ENCODE peak calls at places on chromosomes 13 and 19, in eight cellular contexts. D is suprapubic skin, N is endothelial cell, R is GM13976, P is lung, J is lower leg skin, E is coronary artery, L is cardiac muscle cell. Y is an unnamed sample.

GRCh38 chr19:6753178-6754031 is 13.8 kb downstream of the SH2D3A start:
- DNase-seq in J (peak), L (peak), R (peak), E (peak), D (peak), P (peak), N (peak), Y (peak)

GRCh38 chr19:54430306-54431254 is 15.3 kb downstream of the TTYH1 start:
- DNase-seq in P (no peak), L (peak), R (peak), J (no peak), D (peak), E (no peak), N (peak), Y (peak)

GRCh38 chr13:30552567-30552966 is 65.2 kb upstream of the USPL1 start:
- DNase-seq in P (no peak), D (no peak), R (no peak), L (no peak), N (no peak), J (no peak), E (no peak), Y (no peak)

GRCh38 chr13:95865080-95865597 is 188.1 kb downstream of the UGGT2 start:
- DNase-seq in R (no peak), E (no peak), P (no peak), N (no peak), D (no peak), J (no peak), L (no peak), Y (no peak)

GRCh38 chr19:54338521-54338920 is 441 bp downstream of the LILRA4 start:
- DNase-seq in D (no peak), R (no peak), J (no peak), P (no peak), L (no peak), N (no peak), E (peak), Y (no peak)

GRCh38 chr13:21071015-21071414 is 9.6 kb upstream of the LATS2 start:
- DNase-seq in L (no peak), J (no peak), D (no peak), E (no peak), P (no peak), R (no peak), N (no peak), Y (no peak)

GRCh38 chr13:66513728-66514127 is 716.4 kb downstream of the PCDH9 start:
- DNase-seq in L (no peak), D (no peak), P (no peak), J (no peak), R (no peak), E (no peak), N (no peak), Y (no peak)

GRCh38 chr13:102597029-102598015 is 536 bp downstream of the TPP2 start:
- DNase-seq in E (no peak), D (peak), J (peak), R (peak), P (no peak), N (peak), L (peak), Y (peak)

GRCh38 chr13:51453959-51454703 is 1.3 kb upstream of the INTS6 start:
- DNase-seq in L (peak), N (peak), D (no peak), J (peak), P (no peak), R (peak), E (peak), Y (peak)

GRCh38 chr13:63540042-63540441 is 2124.4 kb upstream of the PCDH20 start:
- DNase-seq in E (no peak), P (no peak), R (no peak), N (no peak), L (no peak), J (no peak), D (no peak), Y (no peak)

GRCh38 chr13:50161052-50161451 is 145.8 kb downstream of the KCNRG start:
- DNase-seq in E (no peak), D (no peak), P (no peak), R (no peak), J (no peak), N (no peak), L (no peak), Y (no peak)

GRCh38 chr13:42959615-42960014 is 32.4 kb downstream of the EPSTI1 start:
- DNase-seq in D (no peak), E (no peak), R (no peak), L (no peak), P (no peak), N (no peak), J (no peak), Y (no peak)

GRCh38 chr13:46961719-46962118 is 64.9 kb upstream of the HTR2A start:
- DNase-seq in D (no peak), L (no peak), J (no peak), P (no peak), E (no peak), R (peak), N (no peak), Y (peak)

GRCh38 chr19:13029893-13030292 is 34.6 kb downstream of the NFIX start:
- DNase-seq in J (no peak), E (no peak), D (no peak), P (no peak), N (peak), R (no peak), L (no peak), Y (no peak)

GRCh38 chr13:49444517-49445395 is 682 bp downstream of the SETDB2 start:
- DNase-seq in E (no peak), L (peak), R (peak), D (no peak), P (no peak), N (no peak), J (peak), Y (peak)

GRCh38 chr13:29591310-29591709 is 4.2 kb downstream of the SLC7A1 start:
- DNase-seq in D (no peak), R (no peak), P (no peak), E (no peak), L (no peak), N (no peak), J (no peak), Y (no peak)

GRCh38 chr19:50167314-50167721 is 4.2 kb upstream of the IZUMO2 start:
- DNase-seq in L (no peak), P (no peak), D (no peak), J (no peak), E (no peak), N (no peak), R (no peak), Y (no peak)

GRCh38 chr13:72458701-72459100 is 268.7 kb downstream of the MZT1 start:
- DNase-seq in D (no peak), P (no peak), L (peak), N (no peak), E (no peak), R (no peak), J (no peak), Y (no peak)

GRCh38 chr13:100751826-100752225 is 77.2 kb upstream of the TMTC4 start:
- DNase-seq in N (no peak), R (no peak), L (no peak), D (no peak), J (no peak), P (no peak), E (no peak), Y (no peak)

GRCh38 chr19:44955500-44956439 is 590 bp downstream of the CLPTM1 start:
- DNase-seq in D (no peak), L (peak), N (no peak), R (no peak), E (no peak), P (no peak), J (no peak), Y (no peak)

GRCh38 chr19:50300814-50301606 is 28.2 kb downstream of the KCNC3 start:
- DNase-seq in P (no peak), D (no peak), L (no peak), R (no peak), E (no peak), J (no peak), N (no peak), Y (no peak)

GRCh38 chr19:17200408-17201079 is 14.6 kb upstream of the USE1 start:
- DNase-seq in R (no peak), J (no peak), N (no peak), D (no peak), P (no peak), L (no peak), E (no peak), Y (no peak)

GRCh38 chr19:52066258-52066866 is 17.7 kb upstream of the ZNF432 start:
- DNase-seq in E (no peak), R (no peak), N (no peak), L (no peak), P (no peak), D (no peak), J (no peak), Y (no peak)

GRCh38 chr19:52988506-52988905 is 25.2 kb upstream of the ERVV-1 start:
- DNase-seq in J (no peak), L (no peak), P (no peak), N (no peak), D (no peak), E (no peak), R (no peak), Y (no peak)

GRCh38 chr19:8512115-8512967 is 1.6 kb downstream of the ZNF414 start:
- DNase-seq in L (no peak), D (no peak), J (no peak), R (peak), P (no peak), E (no peak), N (no peak), Y (no peak)

GRCh38 chr13:32428581-32429072 is 697 bp upstream of the N4BP2L1 start:
- DNase-seq in N (no peak), R (no peak), D (no peak), L (no peak), J (no peak), E (no peak), P (no peak), Y (no peak)

GRCh38 chr19:56333506-56333905 is 18.9 kb upstream of the ZSCAN5A start:
- DNase-seq in N (peak), P (no peak), L (peak), R (peak), J (no peak), D (no peak), E (no peak), Y (peak)
- TF ChIP-seq CTCF in N (peak), P (peak), L (peak), R (peak), J (no peak), D (peak), E (no peak), Y (peak)

GRCh38 chr19:19661675-19662251 is 1.7 kb downstream of the ATP13A1 start:
- DNase-seq in E (no peak), R (peak), D (peak), J (peak), P (no peak), L (no peak), N (no peak), Y (peak)

GRCh38 chr19:19662344-19662743 is 1.1 kb downstream of the ATP13A1 start:
- DNase-seq in P (no peak), L (no peak), R (no peak), D (no peak), N (no peak), E (peak), J (no peak), Y (no peak)

GRCh38 chr19:19661141-19661674 is 2.3 kb downstream of the ATP13A1 start:
- DNase-seq in P (no peak), D (no peak), J (no peak), E (no peak), R (no peak), N (no peak), L (no peak), Y (no peak)

GRCh38 chr19:19662866-19663291 is 597 bp downstream of the ATP13A1 start:
- DNase-seq in R (no peak), D (no peak), L (no peak), N (peak), E (no peak), J (no peak), P (peak), Y (peak)

GRCh38 chr19:19663292-19664120 is at the start of gene ATP13A1:
- DNase-seq in D (peak), R (peak), L (peak), N (peak), J (peak), P (peak), E (peak), Y (peak)
- TF ChIP-seq CTCF in D (peak), R (no peak), L (no peak), N (no peak), J (no peak), P (no peak), E (no peak), Y (no peak)

GRCh38 chr19:23872282-23872919 is 42.3 kb upstream of the ZNF726 start:
- DNase-seq in P (no peak), D (no peak), R (no peak), L (no peak), J (no peak), E (no peak), N (no peak), Y (no peak)

GRCh38 chr19:23868630-23869029 is 46.1 kb upstream of the ZNF726 start:
- DNase-seq in R (no peak), L (no peak), P (no peak), D (no peak), E (no peak), J (no peak), N (no peak), Y (no peak)

GRCh38 chr19:23867895-23868294 is 46.8 kb upstream of the ZNF726 start:
- DNase-seq in P (no peak), E (no peak), D (no peak), L (no peak), J (no peak), N (no peak), R (no peak), Y (no peak)
- TF ChIP-seq CTCF in P (no peak), E (no peak), D (no peak), L (no peak), J (no peak), N (no peak), R (no peak), Y (no peak)

DNA sequence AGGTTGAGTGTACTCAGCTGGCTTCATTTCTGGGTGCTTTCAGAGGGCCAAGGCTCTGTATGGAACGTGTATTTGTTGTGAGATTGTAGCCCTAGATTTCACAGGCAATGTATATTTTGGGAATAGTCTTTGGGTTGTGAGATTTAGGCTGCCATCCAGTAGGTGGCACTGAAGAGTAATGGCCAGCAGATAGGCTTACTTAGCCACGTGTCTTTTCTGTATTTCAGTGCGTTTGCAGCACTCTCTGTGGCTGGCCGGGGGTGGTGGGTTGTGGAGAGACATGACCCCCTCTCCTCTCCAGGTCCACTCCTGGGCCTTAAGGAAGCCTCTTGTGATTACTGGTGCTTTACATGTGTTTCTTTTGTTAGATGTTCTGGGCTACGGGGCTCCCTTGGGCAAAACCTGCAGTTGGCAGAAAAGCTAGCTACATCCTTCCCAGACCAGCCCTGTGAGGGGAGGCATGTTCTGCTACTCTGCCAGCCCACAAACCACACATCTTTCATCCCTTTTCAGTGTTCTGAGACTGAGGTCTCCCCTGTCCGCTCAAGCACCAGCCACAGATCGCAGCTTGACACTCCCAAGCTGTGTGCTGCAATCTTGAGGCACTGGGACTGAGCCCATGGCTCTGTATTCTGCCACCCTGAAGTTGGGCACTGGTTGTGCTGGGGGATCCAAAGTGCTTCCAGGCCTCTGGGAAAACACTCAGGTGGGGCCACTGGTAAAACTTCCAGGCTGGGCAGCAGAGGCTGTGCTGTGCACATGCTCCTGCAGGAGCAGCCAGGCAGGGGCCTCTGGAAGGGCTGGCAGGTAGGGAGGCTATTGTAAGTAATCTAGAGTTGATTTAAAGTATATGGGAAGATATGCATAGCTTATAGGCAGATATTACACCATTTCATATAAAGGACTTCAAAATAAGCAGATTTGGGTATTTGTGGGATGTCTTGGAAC is 1096.8 kb upstream of the PCDH20 start:
- DNase-seq in L (peak), P (no peak), J (no peak), N (peak), E (no peak), R (peak), D (peak), Y (peak)
- TF ChIP-seq CTCF in L (peak), P (no peak), J (no peak), N (peak), E (no peak), R (peak), D (peak), Y (peak)

GRCh38 chr19:18202759-18203407 is 959 bp downstream of the RAB3A start:
- DNase-seq in P (no peak), L (peak), J (peak), R (no peak), D (peak), N (peak), E (no peak), Y (no peak)
- TF ChIP-seq CTCF in P (no peak), L (peak), J (no peak), R (no peak), D (no peak), N (peak), E (no peak), Y (peak)

GRCh38 chr19:5271145-5271544 is 69.5 kb downstream of the PTPRS start:
- DNase-seq in E (no peak), D (no peak), L (no peak), P (no peak), J (no peak), N (no peak), R (peak), Y (no peak)
- TF ChIP-seq CTCF in E (peak), D (no peak), L (peak), P (no peak), J (no peak), N (peak), R (no peak), Y (no peak)